ENCODE peak calls at places on chromosomes 4 and X, in six cellular contexts. O, I, J, N, F and Q are unnamed samples.

GRCh38 chr4:3836041-3836801 is 70.0 kb downstream of the ADRA2C start:
- DNase-seq in O (no peak), I (no peak), J (peak), N (no peak), F (no peak), Q (no peak)

GRCh38 chr4:40599431-40599830 is 30.2 kb downstream of the RBM47 start:
- DNase-seq in O (no peak), I (no peak), J (no peak), N (no peak), F (no peak), Q (no peak)

GRCh38 chrX:135923353-135923752 is 29.8 kb downstream of the SAGE1 start:
- DNase-seq in O (no peak), I (no peak), J (no peak), N (no peak), F (no peak), Q (peak)

GRCh38 chrX:105190252-105190853 is 30.1 kb downstream of the TEX13A start:
- DNase-seq in O (no peak), I (no peak), J (peak), N (peak), F (peak), Q (peak)

GRCh38 chr4:157664726-157665125 is 444.2 kb downstream of the GRIA2 start:
- DNase-seq in O (no peak), I (no peak), J (no peak), N (no peak), F (no peak), Q (no peak)

GRCh38 chr4:103204114-103204513 is 6.0 kb upstream of the CENPE start:
- DNase-seq in O (no peak), I (peak), J (peak), N (peak), F (no peak), Q (peak)

GRCh38 chr4:78529569-78530209 is 21.9 kb upstream of the ANXA3 start:
- DNase-seq in O (no peak), I (no peak), J (no peak), N (no peak), F (no peak), Q (no peak)

GRCh38 chrX:21657318-21658151 is 595 bp downstream of the KLHL34 start:
- DNase-seq in O (no peak), I (no peak), J (no peak), N (no peak), F (no peak), Q (no peak)

GRCh38 chrX:53088136-53088974 is 5.6 kb upstream of the KANTR start:
- DNase-seq in O (no peak), I (no peak), J (no peak), N (peak), F (no peak), Q (peak)

GRCh38 chrX:134537179-134537945 is 77.4 kb downstream of the HPRT1 start:
- DNase-seq in O (no peak), I (peak), J (peak), N (no peak), F (peak), Q (peak)

GRCh38 chrX:40778861-40779575 is 43.7 kb upstream of the MED14 start:
- DNase-seq in O (no peak), I (no peak), J (no peak), N (peak), F (no peak), Q (no peak)

GRCh38 chr4:56129431-56129861 is 180.7 kb downstream of the CEP135 start:
- DNase-seq in O (no peak), I (peak), J (peak), N (no peak), F (peak), Q (peak)

GRCh38 chrX:119573840-119574393 is 446 bp upstream of the UBE2A start:
- DNase-seq in O (no peak), I (peak), J (peak), N (peak), F (peak), Q (peak)

GRCh38 chrX:120499301-120500097 is 30.4 kb upstream of the LAMP2 start:
- DNase-seq in O (no peak), I (no peak), J (no peak), N (no peak), F (no peak), Q (no peak)

GRCh38 chr4:142823796-142824195 is 22.3 kb downstream of the INPP4B start:
- DNase-seq in O (no peak), I (no peak), J (no peak), N (no peak), F (no peak), Q (no peak)

GRCh38 chrX:29531336-29531735 is 684.0 kb upstream of the MAGEB2 start:
- DNase-seq in O (peak), I (no peak), J (no peak), N (no peak), F (no peak), Q (no peak)

GRCh38 chr4:98828801-98829200 is 100.1 kb downstream of the EIF4E start:
- DNase-seq in O (no peak), I (peak), J (peak), N (no peak), F (no peak), Q (no peak)

GRCh38 chrX:9729161-9729885 is 36.3 kb downstream of the GPR143 start:
- DNase-seq in O (no peak), I (peak), J (no peak), N (no peak), F (no peak), Q (no peak)

GRCh38 chrX:71541546-71542022 is 8.7 kb downstream of the OGT start:
- DNase-seq in O (no peak), I (no peak), J (peak), N (peak), F (no peak), Q (no peak)

GRCh38 chr4:189436207-189436606 is 504.5 kb upstream of the FRG1 start:
- DNase-seq in O (no peak), I (peak), J (no peak), N (no peak), F (no peak), Q (peak)

GRCh38 chrX:133608406-133608805 is 193.1 kb upstream of the GPC4 start:
- DNase-seq in O (no peak), I (no peak), J (no peak), N (no peak), F (no peak), Q (no peak)

GRCh38 chrX:22760513-22761057 is 239.2 kb upstream of the DDX53 start:
- DNase-seq in O (no peak), I (no peak), J (no peak), N (no peak), F (no peak), Q (no peak)

GRCh38 chr4:112075129-112075753 is 70.0 kb upstream of the FAM241A start:
- DNase-seq in O (no peak), I (peak), J (peak), N (peak), F (peak), Q (peak)

GRCh38 chr4:134324179-134324578 is 122.6 kb upstream of the PABPC4L start:
- DNase-seq in O (no peak), I (no peak), J (no peak), N (no peak), F (no peak), Q (no peak)

GRCh38 chr4:134326866-134327265 is 125.3 kb upstream of the PABPC4L start:
- DNase-seq in O (no peak), I (no peak), J (no peak), N (no peak), F (peak), Q (no peak)

GRCh38 chr4:134328741-134329140 is 127.2 kb upstream of the PABPC4L start:
- DNase-seq in O (no peak), I (no peak), J (no peak), N (no peak), F (peak), Q (no peak)

DNA sequence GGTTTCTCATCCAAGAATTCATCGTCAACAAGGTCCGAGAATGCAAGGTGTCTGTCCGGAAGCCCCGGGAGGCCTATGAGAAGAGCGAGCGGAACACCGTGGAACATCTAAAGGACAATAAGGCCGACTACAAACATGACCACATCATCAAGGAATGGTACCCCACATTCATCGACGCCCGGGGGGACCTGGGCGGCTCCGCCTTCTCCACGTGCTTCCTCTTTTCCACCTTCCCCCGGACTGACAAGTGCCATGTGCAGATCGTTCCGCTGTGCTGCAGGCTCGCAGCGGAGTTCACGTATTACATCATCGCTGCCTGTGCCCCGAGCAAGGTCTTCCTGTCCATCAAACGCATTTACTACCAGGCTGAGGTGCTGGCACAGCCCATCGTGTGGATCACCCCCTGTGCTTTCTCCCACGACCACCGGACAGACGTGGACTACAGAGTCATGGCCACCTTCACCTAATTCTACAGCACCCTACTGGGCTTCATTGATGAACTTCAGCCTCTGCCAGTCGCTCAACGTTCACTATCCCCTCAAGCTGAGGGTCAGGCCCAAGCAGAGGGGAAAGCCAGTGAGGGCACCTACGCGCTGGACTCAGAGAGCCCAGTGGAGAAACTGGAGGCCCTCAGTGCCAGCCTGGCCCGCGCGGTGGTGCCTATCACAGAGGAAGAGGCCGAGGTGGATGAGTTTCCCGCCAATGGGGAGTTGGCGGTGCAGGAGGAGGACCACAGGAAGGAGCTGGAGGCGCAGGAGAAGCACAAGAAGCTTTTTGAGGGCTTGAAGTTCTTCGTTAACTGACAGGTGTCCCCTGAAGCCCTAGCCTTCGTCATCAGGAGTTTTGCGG is 125.9 kb upstream of the PABPC4L start:
- DNase-seq in O (no peak), I (no peak), J (no peak), N (no peak), F (peak), Q (no peak)
- TF ChIP-seq MYC in O (no peak), I (no peak), J (no peak), N (no peak), F (no peak), Q (no peak)

GRCh38 chrX:50707376-50707775 is 106.6 kb downstream of the SHROOM4 start:
- DNase-seq in O (no peak), I (no peak), J (no peak), N (peak), F (no peak), Q (no peak)
- TF ChIP-seq MYC in O (no peak), I (no peak), J (no peak), N (no peak), F (no peak), Q (no peak)

GRCh38 chr4:150078041-150078995 is at the start of gene DCLK2:
- DNase-seq in O (no peak), I (no peak), J (peak), N (peak), F (peak), Q (peak)

GRCh38 chr4:150080875-150081274 is 2.6 kb downstream of the DCLK2 start:
- DNase-seq in O (no peak), I (peak), J (no peak), N (no peak), F (no peak), Q (peak)

GRCh38 chr4:150082241-150082640 is 4.0 kb downstream of the DCLK2 start:
- DNase-seq in O (peak), I (no peak), J (no peak), N (no peak), F (no peak), Q (no peak)

GRCh38 chr4:150080335-150080734 is 2.1 kb downstream of the DCLK2 start:
- DNase-seq in O (no peak), I (no peak), J (no peak), N (no peak), F (no peak), Q (no peak)

DNA sequence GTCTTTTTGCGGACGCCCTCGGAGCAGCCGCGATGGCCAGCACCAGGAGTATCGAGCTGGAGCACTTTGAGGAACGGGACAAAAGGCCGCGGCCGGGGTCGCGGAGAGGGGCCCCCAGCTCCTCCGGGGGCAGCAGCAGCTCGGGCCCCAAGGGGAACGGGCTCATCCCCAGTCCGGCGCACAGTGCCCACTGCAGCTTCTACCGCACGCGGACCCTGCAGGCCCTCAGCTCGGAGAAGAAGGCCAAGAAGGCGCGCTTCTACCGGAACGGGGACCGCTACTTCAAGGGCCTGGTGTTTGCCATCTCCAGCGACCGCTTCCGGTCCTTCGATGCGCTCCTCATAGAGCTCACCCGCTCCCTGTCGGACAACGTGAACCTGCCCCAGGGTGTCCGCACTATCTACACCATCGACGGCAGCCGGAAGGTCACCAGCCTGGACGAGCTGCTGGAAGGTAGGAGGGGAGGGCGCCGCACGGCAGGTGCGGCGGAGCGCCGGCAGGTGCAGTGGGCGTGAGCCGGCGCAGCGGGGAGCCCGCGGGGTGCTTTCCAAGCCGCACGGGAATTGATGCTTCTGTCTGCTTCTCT is 844 bp downstream of the DCLK2 start:
- DNase-seq in O (no peak), I (no peak), J (no peak), N (no peak), F (no peak), Q (peak)
- TF ChIP-seq MYC in O (no peak), I (no peak), J (no peak), N (no peak), F (no peak), Q (no peak)

DNA sequence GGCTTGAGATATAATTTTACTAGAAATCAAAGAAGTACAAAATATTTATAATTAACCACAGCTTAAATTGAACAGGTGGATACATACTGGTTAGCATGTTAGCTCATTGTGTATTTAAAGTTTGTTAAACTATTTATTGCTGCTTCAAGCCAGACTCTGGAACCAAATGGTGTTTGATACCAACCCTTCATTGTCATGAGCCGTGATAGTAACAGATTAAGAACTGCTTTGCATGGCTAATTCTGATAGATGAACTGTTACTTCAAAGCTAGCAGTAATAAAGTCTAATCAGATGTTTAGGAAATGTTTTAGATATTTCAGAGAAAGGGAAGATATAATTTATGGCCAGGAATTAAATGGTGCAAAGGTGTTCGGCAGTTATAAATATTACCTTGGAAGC is 676.1 kb upstream of the ATOH1 start:
- DNase-seq in O (no peak), I (no peak), J (no peak), N (no peak), F (no peak), Q (no peak)
- TF ChIP-seq MYC in O (no peak), I (no peak), J (no peak), N (no peak), F (no peak), Q (no peak)

GRCh38 chrX:6890862-6891261 is 256.6 kb upstream of the STS start:
- DNase-seq in O (no peak), I (no peak), J (no peak), N (no peak), F (no peak), Q (no peak)
- TF ChIP-seq MYC in O (no peak), I (no peak), J (no peak), N (no peak), F (no peak), Q (no peak)

DNA sequence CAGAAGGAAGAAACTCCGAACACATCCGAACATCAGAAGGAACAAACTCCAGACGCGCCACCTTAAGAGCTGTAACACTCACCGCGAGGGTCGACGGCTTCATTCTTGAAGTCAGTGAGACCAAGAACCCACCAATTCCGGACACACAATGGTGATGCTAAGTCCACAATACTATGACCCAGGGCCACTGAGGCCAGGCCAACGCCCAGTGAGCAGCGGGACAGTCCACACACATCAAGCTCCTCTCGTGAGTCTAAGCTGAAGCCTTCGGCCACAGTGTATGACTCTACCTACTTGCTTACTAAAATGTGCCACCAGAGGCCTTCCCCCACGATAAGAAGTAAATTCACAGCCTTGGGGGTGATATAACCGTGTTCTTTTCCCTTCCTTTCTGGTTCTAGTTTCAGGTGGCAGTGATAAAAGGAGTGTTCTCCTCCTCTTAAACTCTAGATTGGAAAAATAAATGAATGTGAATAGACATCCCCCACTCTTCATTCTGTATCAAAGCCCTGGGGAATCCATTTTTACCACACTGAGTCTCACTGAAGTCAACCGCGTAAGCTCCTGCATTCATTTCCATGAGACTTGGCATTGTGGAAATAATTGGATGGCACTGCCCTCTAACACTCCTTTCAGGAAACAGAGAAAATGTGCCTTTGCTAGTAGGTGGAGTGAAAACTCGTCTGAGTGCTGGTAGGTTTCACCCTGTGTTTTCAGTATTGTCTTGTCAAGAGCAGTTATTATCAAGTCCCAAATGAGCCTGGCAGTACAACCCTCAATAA is 10.0 kb upstream of the CDKN2AIP start:
- DNase-seq in O (no peak), I (no peak), J (no peak), N (peak), F (no peak), Q (no peak)
- TF ChIP-seq MYC in O (no peak), I (no peak), J (no peak), N (no peak), F (no peak), Q (no peak)

GRCh38 chr4:24770111-24770584 is 25.2 kb upstream of the SOD3 start:
- DNase-seq in O (peak), I (no peak), J (peak), N (peak), F (no peak), Q (peak)
- TF ChIP-seq MYC in O (no peak), I (no peak), J (no peak), N (no peak), F (no peak), Q (no peak)